ENCODE peak calls at places on chromosome 19, in eight cellular contexts. One of them, this sample, is unnamed.

GRCh38 chr19:6728346-6728745 is 7.9 kb upstream of the C3 start:
- DNase-seq in AG08396: no peak
- DNase-seq in HCEC 1CT: no peak
- DNase-seq in H9: no peak
- DNase-seq in foreskin fibroblast: no peak
- DNase-seq in AG09319: no peak
- DNase-seq in cardiac fibroblast: no peak
- DNase-seq in nephron progenitor cell: no peak
- DNase-seq in this sample: no peak

GRCh38 chr19:30799854-30800755 is 427.9 kb downstream of the ZNF536 start:
- DNase-seq in foreskin fibroblast: no peak
- DNase-seq in HCEC 1CT: no peak
- DNase-seq in cardiac fibroblast: peak
- DNase-seq in nephron progenitor cell: peak
- DNase-seq in H9: peak
- DNase-seq in AG09319: no peak
- DNase-seq in AG08396: peak
- DNase-seq in this sample: no peak

GRCh38 chr19:15393963-15394362 is 14.4 kb upstream of the AKAP8 start:
- DNase-seq in cardiac fibroblast: no peak
- DNase-seq in nephron progenitor cell: no peak
- DNase-seq in HCEC 1CT: peak
- DNase-seq in AG09319: no peak
- DNase-seq in foreskin fibroblast: peak
- DNase-seq in H9: no peak
- DNase-seq in AG08396: peak
- DNase-seq in this sample: no peak

GRCh38 chr19:41501854-41502253 is 58.9 kb downstream of the ERICH4 start:
- DNase-seq in nephron progenitor cell: no peak
- DNase-seq in cardiac fibroblast: no peak
- DNase-seq in foreskin fibroblast: no peak
- DNase-seq in AG09319: no peak
- DNase-seq in H9: no peak
- DNase-seq in HCEC 1CT: no peak
- DNase-seq in AG08396: no peak
- DNase-seq in this sample: no peak

GRCh38 chr19:28234637-28235036 is 978.3 kb downstream of the UQCRFS1 start:
- DNase-seq in nephron progenitor cell: no peak
- DNase-seq in AG08396: no peak
- DNase-seq in AG09319: no peak
- DNase-seq in cardiac fibroblast: peak
- DNase-seq in HCEC 1CT: no peak
- DNase-seq in foreskin fibroblast: peak
- DNase-seq in H9: no peak
- DNase-seq in this sample: no peak

GRCh38 chr19:36115453-36116343 is at the start of gene TBCB:
- DNase-seq in nephron progenitor cell: peak
- DNase-seq in foreskin fibroblast: no peak
- DNase-seq in cardiac fibroblast: peak
- DNase-seq in AG08396: no peak
- DNase-seq in AG09319: no peak
- DNase-seq in H9: no peak
- DNase-seq in HCEC 1CT: no peak
- DNase-seq in this sample: no peak

GRCh38 chr19:3969435-3970312 is 1.2 kb downstream of the DAPK3 start:
- DNase-seq in H9: peak
- DNase-seq in AG08396: peak
- DNase-seq in foreskin fibroblast: peak
- DNase-seq in HCEC 1CT: peak
- DNase-seq in cardiac fibroblast: peak
- DNase-seq in nephron progenitor cell: peak
- DNase-seq in AG09319: no peak
- DNase-seq in this sample: no peak

GRCh38 chr19:43555185-43555770 is 20.0 kb downstream of the XRCC1 start:
- DNase-seq in AG08396: peak
- DNase-seq in HCEC 1CT: peak
- DNase-seq in cardiac fibroblast: peak
- DNase-seq in H9: peak
- DNase-seq in nephron progenitor cell: peak
- DNase-seq in foreskin fibroblast: peak
- DNase-seq in AG09319: no peak
- DNase-seq in this sample: no peak

GRCh38 chr19:37699057-37699456 is 20.5 kb downstream of the ZNF607 start:
- DNase-seq in HCEC 1CT: no peak
- DNase-seq in H9: no peak
- DNase-seq in AG08396: no peak
- DNase-seq in AG09319: no peak
- DNase-seq in foreskin fibroblast: no peak
- DNase-seq in nephron progenitor cell: no peak
- DNase-seq in cardiac fibroblast: no peak
- DNase-seq in this sample: no peak

GRCh38 chr19:53977429-53977990 is 13.9 kb upstream of the CACNG6 start:
- DNase-seq in H9: peak
- DNase-seq in cardiac fibroblast: peak
- DNase-seq in foreskin fibroblast: peak
- DNase-seq in AG08396: peak
- DNase-seq in nephron progenitor cell: peak
- DNase-seq in HCEC 1CT: peak
- DNase-seq in AG09319: peak
- DNase-seq in this sample: peak

GRCh38 chr19:13899393-13899792 is 6.5 kb downstream of the BRME1 start:
- DNase-seq in nephron progenitor cell: no peak
- DNase-seq in foreskin fibroblast: no peak
- DNase-seq in cardiac fibroblast: no peak
- DNase-seq in H9: no peak
- DNase-seq in HCEC 1CT: no peak
- DNase-seq in AG09319: no peak
- DNase-seq in AG08396: no peak
- DNase-seq in this sample: peak

GRCh38 chr19:31676271-31677004 is 327.2 kb upstream of the TSHZ3 start:
- DNase-seq in AG09319: no peak
- DNase-seq in AG08396: no peak
- DNase-seq in nephron progenitor cell: no peak
- DNase-seq in foreskin fibroblast: no peak
- DNase-seq in cardiac fibroblast: peak
- DNase-seq in HCEC 1CT: no peak
- DNase-seq in H9: peak
- DNase-seq in this sample: no peak

GRCh38 chr19:55468054-55468393 is 3.5 kb upstream of the C19orf85 start:
- DNase-seq in HCEC 1CT: no peak
- DNase-seq in H9: no peak
- DNase-seq in nephron progenitor cell: no peak
- DNase-seq in AG09319: no peak
- DNase-seq in cardiac fibroblast: no peak
- DNase-seq in AG08396: no peak
- DNase-seq in foreskin fibroblast: no peak
- DNase-seq in this sample: no peak

GRCh38 chr19:35484637-35485036 is 5.6 kb downstream of the KRTDAP start:
- DNase-seq in cardiac fibroblast: no peak
- DNase-seq in HCEC 1CT: no peak
- DNase-seq in H9: no peak
- DNase-seq in nephron progenitor cell: no peak
- DNase-seq in AG09319: no peak
- DNase-seq in foreskin fibroblast: no peak
- DNase-seq in AG08396: no peak
- DNase-seq in this sample: no peak

GRCh38 chr19:8611890-8612806 is 1.6 kb upstream of the ADAMTS10 start:
- DNase-seq in cardiac fibroblast: peak
- DNase-seq in AG08396: peak
- DNase-seq in nephron progenitor cell: no peak
- DNase-seq in H9: peak
- DNase-seq in AG09319: no peak
- DNase-seq in foreskin fibroblast: peak
- DNase-seq in HCEC 1CT: peak
- DNase-seq in this sample: no peak

GRCh38 chr19:2678043-2678671 is 24.3 kb downstream of the GNG7 start:
- DNase-seq in cardiac fibroblast: no peak
- DNase-seq in nephron progenitor cell: no peak
- DNase-seq in HCEC 1CT: no peak
- DNase-seq in foreskin fibroblast: no peak
- DNase-seq in H9: no peak
- DNase-seq in AG09319: no peak
- DNase-seq in AG08396: no peak
- DNase-seq in this sample: no peak

GRCh38 chr19:41912899-41913475 is 15.3 kb downstream of the ERFL start:
- DNase-seq in AG08396: no peak
- DNase-seq in cardiac fibroblast: no peak
- DNase-seq in foreskin fibroblast: no peak
- DNase-seq in AG09319: no peak
- DNase-seq in H9: no peak
- DNase-seq in nephron progenitor cell: peak
- DNase-seq in HCEC 1CT: no peak
- DNase-seq in this sample: no peak

GRCh38 chr19:40234429-40235237 is 8.1 kb upstream of the CCNP start:
- DNase-seq in foreskin fibroblast: no peak
- DNase-seq in HCEC 1CT: no peak
- DNase-seq in cardiac fibroblast: no peak
- DNase-seq in nephron progenitor cell: no peak
- DNase-seq in AG09319: no peak
- DNase-seq in AG08396: no peak
- DNase-seq in H9: no peak
- DNase-seq in this sample: no peak

GRCh38 chr19:50902640-50903039 is 8.6 kb downstream of the KLK4 start:
- DNase-seq in AG09319: no peak
- DNase-seq in HCEC 1CT: no peak
- DNase-seq in foreskin fibroblast: no peak
- DNase-seq in H9: no peak
- DNase-seq in nephron progenitor cell: no peak
- DNase-seq in AG08396: no peak
- DNase-seq in cardiac fibroblast: no peak
- DNase-seq in this sample: no peak

GRCh38 chr19:37217855-37218591 is at the start of gene ZNF383:
- DNase-seq in HCEC 1CT: peak
- DNase-seq in foreskin fibroblast: peak
- DNase-seq in AG08396: peak
- DNase-seq in AG09319: peak
- DNase-seq in nephron progenitor cell: peak
- DNase-seq in cardiac fibroblast: peak
- DNase-seq in H9: peak
- DNase-seq in this sample: no peak

GRCh38 chr19:55165952-55166529 is 372 bp downstream of the DNAAF3 start:
- DNase-seq in H9: peak
- DNase-seq in AG08396: peak
- DNase-seq in AG09319: no peak
- DNase-seq in nephron progenitor cell: peak
- DNase-seq in cardiac fibroblast: peak
- DNase-seq in HCEC 1CT: peak
- DNase-seq in foreskin fibroblast: peak
- DNase-seq in this sample: peak

GRCh38 chr19:50897191-50897607 is 14.0 kb downstream of the KLK4 start:
- DNase-seq in nephron progenitor cell: no peak
- DNase-seq in AG09319: no peak
- DNase-seq in HCEC 1CT: no peak
- DNase-seq in cardiac fibroblast: no peak
- DNase-seq in H9: no peak
- DNase-seq in foreskin fibroblast: no peak
- DNase-seq in AG08396: no peak
- DNase-seq in this sample: no peak

GRCh38 chr19:38800577-38801347 is 11.8 kb downstream of the LGALS7B start:
- DNase-seq in AG09319: no peak
- DNase-seq in H9: no peak
- DNase-seq in cardiac fibroblast: no peak
- DNase-seq in HCEC 1CT: no peak
- DNase-seq in foreskin fibroblast: no peak
- DNase-seq in nephron progenitor cell: no peak
- DNase-seq in AG08396: no peak
- DNase-seq in this sample: no peak

GRCh38 chr19:10431943-10432735 is 11.8 kb downstream of the PDE4A start:
- DNase-seq in HCEC 1CT: peak
- DNase-seq in H9: peak
- DNase-seq in nephron progenitor cell: peak
- DNase-seq in foreskin fibroblast: peak
- DNase-seq in AG08396: peak
- DNase-seq in cardiac fibroblast: peak
- DNase-seq in AG09319: no peak
- DNase-seq in this sample: no peak

GRCh38 chr19:50173144-50173543 is 10.1 kb upstream of the IZUMO2 start:
- DNase-seq in H9: no peak
- DNase-seq in AG08396: no peak
- DNase-seq in foreskin fibroblast: no peak
- DNase-seq in cardiac fibroblast: no peak
- DNase-seq in AG09319: no peak
- DNase-seq in HCEC 1CT: no peak
- DNase-seq in nephron progenitor cell: no peak
- DNase-seq in this sample: no peak

GRCh38 chr19:41638624-41639023 is 11.8 kb upstream of the CEACAM4 start:
- DNase-seq in H9: peak
- DNase-seq in cardiac fibroblast: no peak
- DNase-seq in AG09319: no peak
- DNase-seq in HCEC 1CT: no peak
- DNase-seq in foreskin fibroblast: no peak
- DNase-seq in nephron progenitor cell: no peak
- DNase-seq in AG08396: no peak
- DNase-seq in this sample: no peak

GRCh38 chr19:2507109-2507508 is 31.2 kb downstream of the GADD45B start:
- DNase-seq in AG08396: peak
- DNase-seq in AG09319: no peak
- DNase-seq in HCEC 1CT: peak
- DNase-seq in foreskin fibroblast: peak
- DNase-seq in H9: no peak
- DNase-seq in cardiac fibroblast: peak
- DNase-seq in nephron progenitor cell: no peak
- DNase-seq in this sample: peak

GRCh38 chr19:8850488-8850887 is 18.3 kb downstream of the MBD3L1 start:
- DNase-seq in AG09319: no peak
- DNase-seq in cardiac fibroblast: no peak
- DNase-seq in AG08396: no peak
- DNase-seq in foreskin fibroblast: no peak
- DNase-seq in nephron progenitor cell: no peak
- DNase-seq in HCEC 1CT: no peak
- DNase-seq in H9: no peak
- DNase-seq in this sample: no peak

GRCh38 chr19:40443930-40444180 is 280 bp downstream of the SERTAD3 start:
- DNase-seq in AG09319: no peak
- DNase-seq in nephron progenitor cell: no peak
- DNase-seq in HCEC 1CT: peak
- DNase-seq in AG08396: no peak
- DNase-seq in foreskin fibroblast: no peak
- DNase-seq in cardiac fibroblast: no peak
- DNase-seq in H9: no peak
- DNase-seq in this sample: no peak

GRCh38 chr19:12092065-12092867 is 27.7 kb downstream of the ZNF844 start:
- DNase-seq in HCEC 1CT: peak
- DNase-seq in AG09319: peak
- DNase-seq in AG08396: peak
- DNase-seq in nephron progenitor cell: peak
- DNase-seq in H9: peak
- DNase-seq in cardiac fibroblast: peak
- DNase-seq in foreskin fibroblast: peak
- DNase-seq in this sample: no peak

GRCh38 chr19:27767234-27767633 is 1445.7 kb downstream of the UQCRFS1 start:
- DNase-seq in AG08396: no peak
- DNase-seq in H9: no peak
- DNase-seq in cardiac fibroblast: no peak
- DNase-seq in AG09319: no peak
- DNase-seq in HCEC 1CT: no peak
- DNase-seq in foreskin fibroblast: no peak
- DNase-seq in nephron progenitor cell: no peak
- DNase-seq in this sample: no peak

GRCh38 chr19:10639836-10640235 is 14.3 kb upstream of the ILF3 start:
- DNase-seq in foreskin fibroblast: no peak
- DNase-seq in H9: no peak
- DNase-seq in HCEC 1CT: no peak
- DNase-seq in nephron progenitor cell: no peak
- DNase-seq in AG08396: peak
- DNase-seq in cardiac fibroblast: no peak
- DNase-seq in AG09319: no peak
- DNase-seq in this sample: no peak

GRCh38 chr19:50417138-50417849 is 1.4 kb upstream of the SPIB start:
- DNase-seq in AG09319: no peak
- DNase-seq in nephron progenitor cell: no peak
- DNase-seq in HCEC 1CT: no peak
- DNase-seq in H9: peak
- DNase-seq in cardiac fibroblast: no peak
- DNase-seq in AG08396: no peak
- DNase-seq in foreskin fibroblast: no peak
- DNase-seq in this sample: no peak

GRCh38 chr19:10505583-10506229 is 2.5 kb upstream of the KEAP1 start:
- DNase-seq in nephron progenitor cell: peak
- DNase-seq in HCEC 1CT: peak
- DNase-seq in AG08396: peak
- DNase-seq in cardiac fibroblast: peak
- DNase-seq in H9: peak
- DNase-seq in foreskin fibroblast: peak
- DNase-seq in AG09319: no peak
- DNase-seq in this sample: no peak

This sample was measured in DMS153.